ENCODE peak calls at places on chromosomes 5 and 9, in six cellular contexts. C, X, A, U, E and H are unnamed samples.

GRCh38 chr9:29285818-29286217 is 1712.5 kb upstream of the C9orf72 start:
- DNase-seq in U (no peak), X (no peak), E (no peak), A (no peak), C (peak; percentile 56), H (no peak)

GRCh38 chr5:128782446-128782845 is 182.8 kb upstream of the SLC27A6 start:
- DNase-seq in C (no peak), A (peak; percentile 62), E (peak; percentile 96), U (no peak), X (no peak), H (peak; percentile 14)

GRCh38 chr9:34098307-34098706 is 28.2 kb downstream of the DCAF12 start:
- DNase-seq in X (peak; percentile 27), E (no peak), A (no peak), U (peak; percentile 12), C (no peak), H (no peak)

GRCh38 chr5:166907314-166907713 is 1384.1 kb upstream of the WWC1 start:
- DNase-seq in A (no peak), U (no peak), C (no peak), X (no peak), E (no peak), H (no peak)

GRCh38 chr5:171205375-171205774 is 103.7 kb upstream of the TLX3 start:
- DNase-seq in X (no peak), E (no peak), U (no peak), A (no peak), C (no peak), H (no peak)

GRCh38 chr9:126334626-126335621 is 8.3 kb downstream of the MVB12B start:
- DNase-seq in E (peak; percentile 86), C (no peak), X (no peak), A (no peak), U (no peak), H (no peak)

GRCh38 chr5:10989577-10990263 is 228.7 kb upstream of the DAP start:
- DNase-seq in U (no peak), E (no peak), A (no peak), C (no peak), X (no peak), H (no peak)

GRCh38 chr5:67792891-67793290 is 422.7 kb upstream of the PIK3R1 start:
- DNase-seq in C (no peak), U (no peak), X (no peak), A (no peak), E (no peak), H (no peak)

GRCh38 chr5:132674671-132675506 is 1.1 kb downstream of the IL4 start:
- DNase-seq in U (no peak), A (no peak), C (no peak), E (peak; percentile 76), X (peak; percentile 93), H (no peak)

GRCh38 chr5:33969572-33970452 is 14.7 kb downstream of the SLC45A2 start:
- DNase-seq in U (no peak), C (peak; percentile 75), X (peak; percentile 27), E (peak; percentile 47), A (no peak), H (no peak)

GRCh38 chr9:68533678-68534077 is 7.0 kb downstream of the TMEM252 start:
- DNase-seq in C (no peak), X (no peak), U (no peak), A (no peak), E (no peak), H (no peak)

GRCh38 chr5:127416896-127417295 is 100.5 kb upstream of the PRRC1 start:
- DNase-seq in C (no peak), U (peak; percentile 49), A (no peak), X (no peak), E (no peak), H (no peak)

GRCh38 chr5:16889203-16889971 is 46.7 kb downstream of the MYO10 start:
- DNase-seq in U (no peak), E (peak; percentile 70), C (peak; percentile 41), X (no peak), A (no peak), H (no peak)

GRCh38 chr9:77800924-77801551 is 152.9 kb upstream of the GNA14 start:
- DNase-seq in X (no peak), C (no peak), U (no peak), E (no peak), A (no peak), H (no peak)

GRCh38 chr5:91225848-91226686 is 157.1 kb downstream of the ARRDC3 start:
- DNase-seq in A (no peak), E (no peak), C (peak; percentile 90), X (peak; percentile 8), U (no peak), H (peak; percentile 53)

GRCh38 chr5:150053695-150054392 is 32.5 kb downstream of the CSF1R start:
- DNase-seq in X (no peak), U (no peak), E (no peak), C (no peak), A (no peak), H (no peak)

GRCh38 chr9:106862115-106862945 is 636 bp upstream of the ZNF462 start:
- DNase-seq in C (peak; percentile 68), E (peak; percentile 54), U (no peak), X (no peak), A (no peak), H (peak; percentile 52)

GRCh38 chr9:119252671-119253299 is 116.5 kb downstream of the BRINP1 start:
- DNase-seq in X (no peak), U (no peak), E (no peak), C (peak; percentile 68), A (no peak), H (no peak)

GRCh38 chr5:131999471-131999931 is 12.0 kb downstream of the ACSL6 start:
- DNase-seq in X (no peak), E (no peak), A (no peak), U (peak; percentile 65), C (peak; percentile 5), H (no peak)

GRCh38 chr5:57229315-57229714 is 55.5 kb downstream of the GPBP1 start:
- DNase-seq in A (no peak), U (no peak), X (no peak), C (no peak), E (no peak), H (no peak)

GRCh38 chr5:10366310-10367297 is 13.1 kb downstream of the MARCHF6 start:
- DNase-seq in E (no peak), U (no peak), X (no peak), A (no peak), C (no peak), H (peak; percentile 42)

GRCh38 chr5:176438959-176439757 is 9.0 kb upstream of the FAF2 start:
- DNase-seq in X (no peak), A (no peak), C (no peak), U (no peak), E (peak; percentile 49), H (no peak)

GRCh38 chr5:59089767-59090166 is 506.9 kb downstream of the RAB3C start:
- DNase-seq in C (no peak), X (no peak), E (no peak), U (no peak), A (no peak), H (no peak)

GRCh38 chr5:62475072-62475471 is 62.5 kb downstream of the IPO11 start:
- DNase-seq in C (no peak), E (no peak), U (no peak), X (no peak), A (no peak), H (no peak)

GRCh38 chr9:134642385-134643181 is 980 bp downstream of the COL5A1 start:
- DNase-seq in U (no peak), X (no peak), C (peak; percentile 69), A (no peak), E (peak; percentile 56), H (peak; percentile 58)

GRCh38 chr9:127899200-127899943 is at the start of gene ST6GALNAC6:
- DNase-seq in U (peak; percentile 94), X (no peak), C (peak; percentile 77), E (peak; percentile 56), A (no peak), H (peak; percentile 79)

GRCh38 chr5:108382784-108383358 is 973 bp upstream of the FBXL17 start:
- DNase-seq in X (no peak), E (no peak), C (peak; percentile 20), A (no peak), U (no peak), H (peak; percentile 16)

GRCh38 chr9:124284940-124285441 is 27.2 kb downstream of the NEK6 start:
- DNase-seq in A (no peak), X (no peak), U (no peak), C (no peak), E (no peak), H (no peak)
- TF ChIP-seq POLR2AphosphoS5 in A (no peak), X (no peak), U (no peak), C (no peak), E (no peak), H (no peak)

DNA sequence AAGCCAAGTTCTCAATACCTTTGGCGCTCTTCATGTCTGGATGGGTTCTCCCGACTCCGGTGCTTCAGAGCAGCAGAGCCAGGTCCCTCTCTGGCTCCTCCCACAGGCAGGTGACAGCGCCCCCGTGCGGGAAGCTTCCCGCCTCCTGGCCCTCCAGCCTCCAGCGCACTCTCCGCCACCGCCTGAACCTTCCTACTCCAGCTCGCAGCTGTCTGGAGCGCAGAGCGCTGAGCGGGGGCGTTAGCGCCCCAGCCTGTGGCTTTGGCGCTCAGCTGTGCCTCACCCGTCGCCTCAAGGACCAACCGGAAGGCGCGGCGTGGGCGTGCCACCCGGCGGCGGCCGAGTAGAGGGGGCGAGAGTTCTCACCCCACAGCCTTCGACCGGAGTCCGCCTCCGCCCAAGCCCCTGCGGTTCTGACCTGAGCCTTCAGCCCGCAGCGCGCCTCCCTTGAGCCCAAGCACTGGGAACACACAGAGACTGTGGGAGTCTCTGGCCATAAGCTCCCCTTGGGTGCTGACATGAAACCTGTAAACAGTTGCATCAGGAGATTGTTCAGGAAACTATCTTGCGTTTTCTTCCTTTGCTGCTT is at the start of gene SLCO4C1:
- DNase-seq in X (peak; percentile 57), U (peak; percentile 96), A (peak; percentile 70), E (peak; percentile 18), C (peak; percentile 95), H (peak; percentile 89)
- H3K4me3 ChIP-seq in X (peak within 1 kb of the TSS; percentile 58), U (peak within 1 kb of the TSS; percentile 42), A (peak within 1 kb of the TSS; percentile 42), E (peak within 1 kb of the TSS; percentile 18), C (peak within 1 kb of the TSS; percentile 65), H (peak within 1 kb of the TSS; percentile 60)

GRCh38 chr5:89133975-89134374 is 251.0 kb upstream of the MEF2C start:
- DNase-seq in C (no peak), U (no peak), X (no peak), E (no peak), A (no peak), H (no peak)
- TF ChIP-seq POLR2AphosphoS5 in C (no peak), U (no peak), X (no peak), E (no peak), A (no peak), H (no peak)

GRCh38 chr5:92994392-92994791 is 586.6 kb downstream of the NR2F1-AS1 start:
- DNase-seq in A (no peak), X (no peak), E (no peak), C (no peak), U (no peak), H (no peak)

DNA sequence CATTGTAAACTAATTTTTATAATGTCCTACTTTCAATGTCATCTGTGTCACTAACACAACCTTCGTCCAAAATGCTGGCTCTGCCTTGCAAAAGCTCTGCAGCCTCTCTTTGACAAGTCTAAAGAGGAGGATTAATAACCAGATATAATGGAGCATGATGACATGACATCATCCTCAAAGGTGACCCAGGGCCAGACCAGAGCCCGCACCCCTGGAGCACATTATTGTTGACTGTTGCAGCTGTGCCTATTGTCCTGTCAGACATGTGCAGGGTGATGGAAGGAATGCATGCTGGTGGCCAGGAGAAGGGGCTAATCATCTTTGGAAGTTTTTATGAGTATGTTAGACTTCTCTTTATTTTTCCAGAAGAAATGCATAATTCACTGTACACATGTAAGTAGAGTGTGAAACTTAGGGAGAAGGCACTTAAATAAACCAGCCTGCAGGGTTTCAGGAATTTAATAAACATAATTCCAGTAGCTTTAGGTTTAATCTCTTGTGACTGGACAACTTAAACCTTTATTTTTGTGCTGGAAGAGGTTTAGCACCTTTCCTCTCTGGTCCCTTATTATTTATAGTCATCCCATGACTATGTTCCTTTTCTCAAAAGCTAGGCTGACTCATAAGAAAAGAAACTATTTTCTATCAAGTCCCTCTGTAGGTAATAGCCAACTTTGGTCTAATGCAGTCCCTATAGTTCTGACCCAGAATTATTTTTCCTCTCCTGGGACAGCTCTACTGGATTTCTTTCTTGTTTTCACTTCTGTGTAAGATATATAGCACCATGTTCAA is 589.1 kb downstream of the NR2F1-AS1 start:
- DNase-seq in E (peak; percentile 74), A (no peak), U (no peak), C (no peak), X (no peak), H (no peak)
- H3K4me3 ChIP-seq in E (no peak overlapping the region), A (no peak overlapping the region), U (no peak overlapping the region), C (no peak overlapping the region), X (no peak overlapping the region), H (no peak overlapping the region)